ENCODE peak calls at places on chromosomes 16 and 17, in four cellular contexts. N, G, H and F are unnamed samples.

GRCh38 chr17:29718446-29719039 is 95.8 kb upstream of the CORO6 start:
- DNase-seq in N (no peak), G (no peak), H (no peak), F (no peak)

GRCh38 chr16:89093602-89094251 is at the start of gene ACSF3:
- DNase-seq in N (peak; percentile 92), G (no peak), H (no peak), F (peak; percentile 89)

GRCh38 chr17:49850772-49851386 is 3.0 kb upstream of the TAC4 start:
- DNase-seq in N (no peak), G (no peak), H (no peak), F (no peak)

GRCh38 chr16:50573947-50574751 is 26.0 kb downstream of the NKD1 start:
- DNase-seq in N (no peak), G (no peak), H (no peak), F (no peak)

GRCh38 chr16:71347146-71347545 is 11.4 kb upstream of the CALB2 start:
- DNase-seq in N (no peak), G (no peak), H (no peak), F (no peak)

GRCh38 chr17:42686520-42687137 is 4.3 kb downstream of the CNTNAP1 start:
- DNase-seq in N (no peak), G (no peak), H (no peak), F (no peak)

GRCh38 chr17:74859439-74860228 is at the start of gene GRIN2C:
- DNase-seq in N (no peak), G (no peak), H (no peak), F (no peak)

GRCh38 chr17:7405882-7406825 is 1.5 kb upstream of the NLGN2 start:
- DNase-seq in N (no peak), G (no peak), H (no peak), F (no peak)

GRCh38 chr17:78958556-78959191 is 21.0 kb downstream of the LGALS3BP start:
- DNase-seq in N (no peak), G (no peak), H (no peak), F (no peak)

GRCh38 chr16:54506691-54507090 is 220.1 kb upstream of the IRX3 start:
- DNase-seq in N (no peak), G (no peak), H (no peak), F (no peak)

GRCh38 chr17:72351884-72352346 is 231.1 kb downstream of the SOX9 start:
- DNase-seq in N (no peak), G (no peak), H (no peak), F (no peak)

GRCh38 chr17:66542967-66543525 is 240.6 kb downstream of the PRKCA start:
- DNase-seq in N (no peak), G (no peak), H (no peak), F (no peak)

GRCh38 chr17:352421-353212 is at the start of gene RPH3AL:
- DNase-seq in N (no peak), G (no peak), H (no peak), F (no peak)

GRCh38 chr17:28947639-28948038 is 3.7 kb downstream of the PHF12 start:
- DNase-seq in N (no peak), G (no peak), H (no peak), F (no peak)

GRCh38 chr16:89373355-89374110 is 116.8 kb downstream of the ANKRD11 start:
- DNase-seq in N (no peak), G (no peak), H (no peak), F (no peak)

GRCh38 chr17:63848834-63849689 is 6.6 kb upstream of the SMARCD2 start:
- DNase-seq in N (peak; percentile 97), G (peak; percentile 81), H (peak; percentile 72), F (peak; percentile 98)

GRCh38 chr16:82639263-82639662 is 12.5 kb downstream of the CDH13 start:
- DNase-seq in N (no peak), G (no peak), H (no peak), F (no peak)

GRCh38 chr17:77622627-77623026 is 335.9 kb upstream of the TNRC6C start:
- DNase-seq in N (no peak), G (no peak), H (no peak), F (no peak)

GRCh38 chr17:38703742-38704644 is 1.1 kb upstream of the MLLT6 start:
- DNase-seq in N (peak; percentile 77), G (peak; percentile 94), H (no peak), F (peak; percentile 82)

GRCh38 chr16:82509636-82510035 is 117.1 kb upstream of the CDH13 start:
- DNase-seq in N (no peak), G (no peak), H (no peak), F (no peak)

GRCh38 chr16:19384656-19385055 is 33.0 kb upstream of the TMC5 start:
- DNase-seq in N (no peak), G (no peak), H (no peak), F (no peak)

GRCh38 chr16:71895679-71896385 is 501 bp downstream of the IST1 start:
- DNase-seq in N (no peak), G (no peak), H (no peak), F (no peak)

GRCh38 chr16:73000020-73000906 is 47.7 kb downstream of the ZFHX3 start:
- DNase-seq in N (no peak), G (no peak), H (no peak), F (no peak)

DNA sequence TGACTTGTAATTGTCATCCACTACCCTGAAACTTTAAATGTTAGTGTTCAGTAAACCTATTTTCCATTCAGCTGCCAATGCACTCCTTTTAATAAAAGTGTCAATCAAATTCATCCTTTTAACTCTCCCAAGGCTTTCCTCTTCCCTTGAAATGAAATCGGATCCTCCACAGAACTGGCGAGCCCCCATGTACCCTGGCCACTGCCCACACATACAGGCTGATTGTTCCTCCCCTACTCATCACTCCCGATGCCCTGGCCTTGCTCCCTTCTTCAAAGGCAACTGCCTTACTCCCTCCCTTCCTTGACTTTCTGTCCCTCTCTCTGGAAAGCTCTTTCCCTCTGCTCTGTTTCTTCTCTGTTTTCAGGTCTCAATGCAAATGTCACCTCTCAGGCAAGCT is 7.6 kb downstream of the KRT33A start:
- DNase-seq in N (no peak), G (no peak), H (no peak), F (no peak)
- TF ChIP-seq TAF1 in N (no peak), G (no peak), H (no peak), F (no peak)

GRCh38 chr17:12512712-12513355 is 152.9 kb upstream of the MYOCD start:
- DNase-seq in N (no peak), G (no peak), H (no peak), F (no peak)
- TF ChIP-seq TAF1 in N (no peak), G (no peak), H (no peak), F (no peak)

GRCh38 chr16:86495756-86496261 is 14.5 kb upstream of the FOXF1 start:
- DNase-seq in N (no peak), G (no peak), H (no peak), F (no peak)
- TF ChIP-seq TAF1 in N (no peak), G (no peak), H (no peak), F (no peak)

DNA sequence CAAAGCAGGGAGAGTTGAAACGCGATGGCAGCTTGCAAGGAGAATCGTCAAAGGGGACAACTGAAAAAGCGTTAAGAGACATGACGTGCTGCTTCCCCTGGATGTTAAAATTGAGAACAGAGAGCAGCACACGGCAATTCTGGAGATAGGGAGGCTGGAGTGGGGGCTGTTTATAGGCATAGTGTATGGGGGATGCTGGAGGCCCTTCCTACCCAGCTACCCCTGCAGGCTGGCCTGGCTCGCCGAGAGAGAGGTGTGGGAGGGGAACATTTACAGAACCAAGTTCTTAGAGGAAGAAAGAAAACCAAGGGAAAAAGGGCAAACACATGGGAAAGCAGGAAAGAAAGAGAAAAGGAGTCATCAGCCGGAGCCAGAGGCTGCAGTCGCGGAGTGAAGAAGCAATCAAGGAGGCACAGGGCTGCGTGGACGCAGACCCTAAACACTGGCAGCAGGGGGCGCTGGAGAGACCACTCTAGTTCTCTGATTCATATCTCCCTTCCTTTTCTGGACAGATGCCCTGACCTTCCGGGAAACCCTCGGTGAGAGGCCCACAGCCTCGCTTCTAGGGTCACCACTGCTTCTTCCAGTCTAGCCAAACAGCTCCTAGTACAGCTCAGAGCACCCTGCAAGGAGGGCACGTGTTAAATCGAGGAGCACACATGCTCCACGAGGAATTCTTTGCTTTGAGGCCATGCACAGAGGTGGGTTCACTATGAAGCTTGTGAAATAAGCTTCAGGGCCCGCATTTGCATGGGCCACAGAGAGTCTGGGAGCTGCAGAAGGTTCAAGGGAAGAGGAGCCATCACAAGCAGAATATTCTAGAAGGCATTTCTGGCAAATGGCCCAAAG is 55.6 kb downstream of the MYH13 start:
- DNase-seq in N (peak; percentile 33), G (no peak), H (no peak), F (peak; percentile 36)
- TF ChIP-seq TAF1 in N (no peak), G (no peak), H (no peak), F (no peak)